ENCODE peak calls at places on chromosomes 2 and 18, in four cellular contexts. U is GM12878, C is K562, R is HepG2. W is an unnamed sample.
A peak's percentile ranks its signal among the peaks of the same experiment; 100 is the strongest.

GRCh38 chr2:219149667-219150066 is 10.9 kb downstream of the NHEJ1 start:
- DNase-seq in U (no peak), C (no peak), R (peak; percentile 62), W (no peak)

GRCh38 chr18:62505669-62506494 is 16.9 kb upstream of the ZCCHC2 start:
- DNase-seq in U (peak; percentile 78), C (no peak), R (no peak), W (no peak)

GRCh38 chr2:233867993-233868532 is at the start of gene MSL3B:
- DNase-seq in U (no peak), C (peak; percentile 76), R (no peak), W (peak; percentile 64)

GRCh38 chr18:2494921-2495320 is 76.4 kb downstream of the METTL4 start:
- DNase-seq in U (no peak), C (no peak), R (no peak), W (no peak)

GRCh38 chr2:28904295-28904694 is 9.8 kb downstream of the WDR43 start:
- DNase-seq in U (no peak), C (no peak), R (peak; percentile 15), W (no peak)

GRCh38 chr2:173959909-173960308 is 5.3 kb downstream of the SP3 start:
- DNase-seq in U (no peak), C (no peak), R (no peak), W (no peak)

GRCh38 chr2:155161314-155161713 is 462.8 kb downstream of the KCNJ3 start:
- DNase-seq in U (no peak), C (no peak), R (no peak), W (no peak)

GRCh38 chr2:105576440-105577241 is 168.1 kb upstream of the NCK2 start:
- DNase-seq in U (no peak), C (no peak), R (peak; percentile 54), W (peak; percentile 36)

GRCh38 chr2:150971910-150972309 is 289.8 kb downstream of the RBM43 start:
- DNase-seq in U (no peak), C (no peak), R (no peak), W (no peak)

GRCh38 chr2:40483590-40483989 is 31.7 kb upstream of the SLC8A1 start:
- DNase-seq in U (no peak), C (no peak), R (no peak), W (no peak)

GRCh38 chr2:237616373-237617304 is 10.7 kb upstream of the LRRFIP1 start:
- DNase-seq in U (no peak), C (no peak), R (no peak), W (no peak)

GRCh38 chr2:104528101-104528500 is 325.8 kb upstream of the POU3F3 start:
- DNase-seq in U (no peak), C (no peak), R (no peak), W (no peak)

GRCh38 chr2:241163601-241164118 is 13.4 kb downstream of the PPP1R7 start:
- DNase-seq in U (no peak), C (no peak), R (no peak), W (no peak)

GRCh38 chr2:205563646-205564045 is 118.7 kb upstream of the NRP2 start:
- DNase-seq in U (no peak), C (peak; percentile 24), R (no peak), W (peak; percentile 37)

GRCh38 chr18:58413667-58414628 is 214.9 kb downstream of the ALPK2 start:
- DNase-seq in U (no peak), C (no peak), R (peak; percentile 100), W (no peak)

GRCh38 chr2:137865954-137866540 is 98.2 kb upstream of the HNMT start:
- DNase-seq in U (no peak), C (peak; percentile 50), R (peak; percentile 77), W (peak; percentile 5)

GRCh38 chr2:8827729-8828128 is 9.7 kb downstream of the KIDINS220 start:
- DNase-seq in U (no peak), C (no peak), R (no peak), W (no peak)
- TF ChIP-seq POLR2AphosphoS2 in U (no peak), C (no peak), R (no peak), W (no peak)

DNA sequence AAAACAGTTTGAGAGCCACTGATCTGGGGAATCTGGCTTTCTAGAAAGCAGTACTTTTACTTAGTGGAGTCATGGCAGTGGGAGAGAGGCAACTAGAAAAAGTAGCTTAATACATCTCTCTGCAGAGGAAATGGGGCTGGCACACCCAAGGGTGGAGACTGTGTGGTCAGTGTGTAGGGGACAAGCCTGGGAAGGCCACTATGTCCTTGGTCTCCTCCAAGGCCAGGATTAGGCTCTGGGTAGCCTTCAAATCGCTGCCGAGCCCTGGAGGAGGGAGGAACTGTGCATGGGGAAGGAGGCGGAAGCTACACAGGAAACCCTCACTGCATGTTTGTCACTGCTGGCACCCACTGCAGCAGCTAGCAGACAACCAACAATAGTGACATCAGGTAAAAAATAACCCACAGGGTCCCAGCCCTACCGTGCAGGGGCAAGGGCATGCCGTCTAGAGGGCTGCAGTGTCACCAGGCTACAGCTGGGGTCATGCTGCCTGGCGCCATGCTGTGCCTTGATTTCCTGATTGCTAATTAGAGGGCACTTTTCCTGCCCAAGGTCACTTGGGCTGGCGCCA is 34.8 kb downstream of the LBH start:
- DNase-seq in U (no peak), C (no peak), R (no peak), W (no peak)
- TF ChIP-seq POLR2AphosphoS2 in U (no peak), C (no peak), R (no peak), W (no peak)

GRCh38 chr2:72144746-72145657 is 2.7 kb downstream of the CYP26B1 start:
- DNase-seq in U (no peak), C (no peak), R (peak; percentile 24), W (peak; percentile 96)
- TF ChIP-seq POLR2AphosphoS2 in U (no peak), C (no peak), R (no peak), W (no peak)

GRCh38 chr2:216661639-216662375 is 28.6 kb downstream of the IGFBP2 start:
- DNase-seq in U (no peak), C (peak; percentile 9), R (peak; percentile 36), W (peak; percentile 12)
- TF ChIP-seq POLR2AphosphoS2 in U (no peak), C (no peak), R (no peak), W (no peak)

GRCh38 chr18:36511791-36512352 is 214.4 kb downstream of the FHOD3 start:
- DNase-seq in U (no peak), C (no peak), R (no peak), W (no peak)
- TF ChIP-seq POLR2AphosphoS2 in U (no peak), C (no peak), R (no peak), W (no peak)

GRCh38 chr2:19330436-19330835 is 28.0 kb downstream of the OSR1 start:
- DNase-seq in U (no peak), C (no peak), R (no peak), W (no peak)

GRCh38 chr2:19329445-19329844 is 29.0 kb downstream of the OSR1 start:
- DNase-seq in U (no peak), C (no peak), R (no peak), W (no peak)

GRCh38 chr2:19332503-19332902 is 25.9 kb downstream of the OSR1 start:
- DNase-seq in U (no peak), C (no peak), R (no peak), W (no peak)

GRCh38 chr2:19336781-19337180 is 21.6 kb downstream of the OSR1 start:
- DNase-seq in U (no peak), C (no peak), R (no peak), W (no peak)

GRCh38 chr2:19331452-19331851 is 27.0 kb downstream of the OSR1 start:
- DNase-seq in U (no peak), C (no peak), R (no peak), W (no peak)
- TF ChIP-seq POLR2AphosphoS2 in U (no peak), C (no peak), R (no peak), W (no peak)

DNA sequence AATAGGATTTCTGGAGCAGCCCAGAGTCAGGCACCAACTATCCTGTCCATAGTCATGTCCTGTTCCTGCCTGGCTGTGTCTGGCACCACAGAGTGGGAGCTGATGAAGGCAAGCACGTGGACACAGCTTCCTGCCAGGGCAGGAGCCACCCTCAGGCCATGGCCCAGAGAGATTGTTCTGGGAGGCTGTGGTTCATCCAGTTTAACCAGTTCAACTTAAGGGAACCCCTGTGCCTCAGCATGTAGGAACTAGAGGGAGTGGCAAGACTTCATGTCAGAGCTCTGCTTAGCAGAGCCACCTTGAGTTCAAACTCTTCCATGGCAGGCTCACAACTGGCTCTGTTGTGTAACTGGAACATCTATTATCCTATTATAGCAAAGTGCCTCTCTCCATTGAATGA is 73.2 kb upstream of the NCKAP5 start:
- DNase-seq in U (no peak), C (no peak), R (no peak), W (peak; percentile 32)
- TF ChIP-seq POLR2AphosphoS2 in U (no peak), C (no peak), R (no peak), W (no peak)

DNA sequence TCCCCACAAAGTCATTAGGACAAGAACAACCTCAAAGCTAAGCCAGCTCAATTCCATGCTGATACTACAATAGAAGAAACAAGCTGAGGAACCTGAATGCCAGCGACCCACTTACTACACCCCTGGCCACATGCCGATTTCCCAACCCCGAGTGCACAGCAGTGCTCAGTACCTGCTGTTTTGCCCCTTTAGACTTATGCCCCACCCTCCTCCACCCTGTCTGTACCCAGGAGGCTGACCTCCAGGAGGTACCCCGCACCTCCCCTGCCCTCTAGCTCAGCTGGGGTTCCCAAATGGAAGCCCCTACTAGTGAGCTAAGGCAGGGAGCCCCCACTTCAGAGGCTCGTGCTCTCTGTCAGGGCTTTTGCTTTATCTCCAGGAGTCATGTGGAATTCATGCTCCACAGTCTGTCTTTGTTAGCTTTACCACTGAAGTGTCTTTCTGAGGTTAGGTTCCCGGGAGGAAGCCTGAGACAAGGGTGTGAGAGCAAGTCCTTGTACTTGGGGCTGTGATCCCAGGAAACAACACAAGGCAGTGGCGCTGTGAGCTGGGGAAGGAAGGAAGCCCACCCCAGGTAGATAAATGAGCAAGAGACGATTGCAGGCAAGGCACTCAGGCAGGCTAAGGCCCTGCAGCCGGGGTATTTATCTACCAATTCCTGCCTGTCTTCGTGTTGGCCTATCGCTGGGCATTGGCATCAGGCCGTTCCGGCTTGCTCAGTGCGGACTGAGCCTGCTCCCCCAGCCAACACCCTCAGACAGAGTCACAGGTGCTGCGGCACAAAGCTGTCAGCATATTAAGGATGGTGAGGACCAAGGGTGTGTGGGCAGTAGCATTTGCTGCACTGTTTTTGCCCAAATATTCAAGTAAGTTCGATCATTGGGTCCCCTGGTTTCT is 220.6 kb downstream of the CYP26B1 start:
- DNase-seq in U (no peak), C (peak; percentile 1), R (no peak), W (no peak)
- TF ChIP-seq POLR2AphosphoS2 in U (no peak), C (no peak), R (no peak), W (no peak)

GRCh38 chr2:100655446-100655845 is 92.7 kb downstream of the PDCL3 start:
- DNase-seq in U (no peak), C (no peak), R (no peak), W (no peak)

GRCh38 chr2:100658017-100658416 is 95.2 kb downstream of the PDCL3 start:
- DNase-seq in U (no peak), C (no peak), R (no peak), W (no peak)

GRCh38 chr2:100654611-100655010 is 91.8 kb downstream of the PDCL3 start:
- DNase-seq in U (no peak), C (no peak), R (no peak), W (no peak)

GRCh38 chr2:100653449-100654045 is 90.8 kb downstream of the PDCL3 start:
- DNase-seq in U (no peak), C (no peak), R (no peak), W (no peak)

GRCh38 chr2:100655936-100656534 is 93.2 kb downstream of the PDCL3 start:
- DNase-seq in U (no peak), C (no peak), R (no peak), W (no peak)
- TF ChIP-seq POLR2AphosphoS2 in U (no peak), C (no peak), R (no peak), W (no peak)